ENCODE peak calls at places on chromosomes 7 and 10, in ten cellular contexts. L is H54; F is AG09319; P is HAP-1; W is T-cell; G is stimulated activated CD4-positive, alpha-beta T cell treated with anti-CD3 and anti-CD28 coated beads, Interleukin-15, amount 100 ng/mL, for 1 hour; U is activated gamma-delta T cell; C is naive thymus-derived CD8-positive, alpha-beta T cell; D is NCI-H1105; X is GM03348. M is an unnamed sample.

GRCh38 chr7:108236681-108237415 is 106.7 kb upstream of the LAMB4 start:
- DNase-seq in W (no peak), U (no peak), C (no peak), G (no peak), L (no peak), P (no peak), F (no peak), D (no peak), X (no peak), M (no peak)

GRCh38 chr7:92997144-92997543 is 120.6 kb downstream of the SAMD9 start:
- DNase-seq in W (no peak), U (no peak), P (no peak), G (no peak), X (no peak), C (no peak), D (no peak), F (no peak), L (no peak), M (no peak)

GRCh38 chr7:141674702-141675101 is 27.3 kb downstream of the DENND11 start:
- DNase-seq in D (no peak), F (no peak), P (no peak), W (no peak), L (no peak), C (no peak), U (no peak), X (no peak), G (no peak), M (no peak)

GRCh38 chr7:51034531-51035264 is 252.0 kb upstream of the GRB10 start:
- DNase-seq in W (no peak), P (no peak), G (no peak), L (peak), X (peak), C (no peak), U (no peak), D (no peak), F (no peak), M (peak)

GRCh38 chr10:83666762-83667161 is 472.5 kb upstream of the GHITM start:
- DNase-seq in C (no peak), P (no peak), D (no peak), U (no peak), W (no peak), G (no peak), F (no peak), L (no peak), X (no peak), M (no peak)

GRCh38 chr7:47254081-47255006 is 327.6 kb downstream of the TNS3 start:
- DNase-seq in X (peak), U (no peak), P (peak), C (peak), L (peak), G (no peak), W (no peak), D (peak), F (no peak), M (peak)

GRCh38 chr7:128137096-128137655 is 103.9 kb upstream of the LEP start:
- DNase-seq in D (no peak), L (no peak), W (no peak), G (no peak), F (no peak), X (no peak), P (no peak), U (no peak), C (no peak), M (peak)

GRCh38 chr7:47227762-47228177 is 354.1 kb downstream of the TNS3 start:
- DNase-seq in U (no peak), D (no peak), L (peak), C (no peak), G (no peak), F (no peak), X (peak), W (no peak), P (no peak), M (peak)

GRCh38 chr10:132023092-132023811 is 41.5 kb upstream of the BNIP3 start:
- DNase-seq in P (peak), X (peak), W (peak), D (no peak), L (peak), F (peak), G (peak), C (peak), U (peak), M (peak)

GRCh38 chr7:20220824-20221547 is 3.8 kb upstream of the MACC1 start:
- DNase-seq in G (no peak), L (no peak), X (peak), F (peak), W (no peak), D (no peak), P (no peak), U (no peak), C (no peak), M (peak)

GRCh38 chr10:72096115-72097000 is 8.0 kb upstream of the SPOCK2 start:
- DNase-seq in G (no peak), W (no peak), X (no peak), D (no peak), P (no peak), U (no peak), F (no peak), C (no peak), L (no peak), M (no peak)

GRCh38 chr7:93515144-93515543 is 59.4 kb downstream of the CALCR start:
- DNase-seq in L (no peak), X (no peak), D (no peak), G (no peak), W (no peak), U (no peak), F (no peak), P (no peak), C (no peak), M (no peak)

GRCh38 chr7:158559356-158559755 is 28.3 kb downstream of the PTPRN2 start:
- DNase-seq in X (no peak), W (no peak), L (no peak), U (no peak), D (no peak), C (no peak), P (no peak), G (no peak), F (no peak), M (no peak)

GRCh38 chr7:20085086-20085485 is 132.1 kb downstream of the MACC1 start:
- DNase-seq in D (no peak), W (no peak), G (no peak), U (no peak), X (no peak), F (no peak), P (no peak), L (no peak), C (no peak), M (peak)

GRCh38 chr10:36266923-36267322 is 624.8 kb upstream of the FZD8 start:
- DNase-seq in F (no peak), G (no peak), D (no peak), L (no peak), C (no peak), U (no peak), W (no peak), X (no peak), P (no peak), M (no peak)

GRCh38 chr7:74344128-74344496 is 54.9 kb downstream of the CLIP2 start:
- DNase-seq in F (no peak), U (no peak), P (no peak), W (no peak), L (no peak), D (no peak), C (no peak), X (no peak), G (no peak), M (no peak)

GRCh38 chr10:50809596-50809995 is 69.9 kb downstream of the ASAH2B start:
- DNase-seq in U (no peak), C (no peak), D (no peak), W (no peak), G (no peak), F (no peak), X (peak), P (no peak), L (no peak), M (peak)

GRCh38 chr10:77970869-77971803 is 44.6 kb upstream of the DLG5 start:
- DNase-seq in W (no peak), F (peak), U (no peak), L (peak), P (peak), C (no peak), X (peak), G (no peak), D (no peak), M (peak)

GRCh38 chr10:20745556-20745955 is 151.6 kb downstream of the NEBL start:
- DNase-seq in X (no peak), G (no peak), L (no peak), C (no peak), D (no peak), F (no peak), U (no peak), W (no peak), P (no peak), M (no peak)

GRCh38 chr10:48772059-48772458 is 87.4 kb downstream of the WDFY4 start:
- DNase-seq in G (no peak), W (no peak), C (no peak), D (no peak), F (no peak), U (no peak), P (no peak), X (no peak), L (no peak), M (no peak)